ENCODE peak calls at places on chromosomes 1 and 21, in four cellular contexts. One of them, this sample, is unnamed.

GRCh38 chr1:27394925-27395324 is 2.5 kb downstream of the GPR3 start:
- DNase-seq in pancreas: peak
- DNase-seq in progenitor cell of endocrine pancreas: no peak
- DNase-seq in neural crest cell: no peak
- DNase-seq in this sample: no peak

GRCh38 chr1:234149217-234149616 is 224.0 kb upstream of the COA6 start:
- DNase-seq in pancreas: no peak
- DNase-seq in progenitor cell of endocrine pancreas: no peak
- DNase-seq in neural crest cell: no peak
- DNase-seq in this sample: no peak

GRCh38 chr1:159188375-159188788 is 16.3 kb upstream of the ACKR1 start:
- DNase-seq in pancreas: no peak
- DNase-seq in progenitor cell of endocrine pancreas: peak
- DNase-seq in neural crest cell: peak
- DNase-seq in this sample: peak

GRCh38 chr1:59008599-59009347 is 224.9 kb upstream of the JUN start:
- DNase-seq in pancreas: no peak
- DNase-seq in progenitor cell of endocrine pancreas: no peak
- DNase-seq in neural crest cell: no peak
- DNase-seq in this sample: no peak

GRCh38 chr1:67262735-67263134 is 44.9 kb upstream of the IL12RB2 start:
- DNase-seq in pancreas: no peak
- DNase-seq in progenitor cell of endocrine pancreas: no peak
- DNase-seq in neural crest cell: no peak
- DNase-seq in this sample: no peak

GRCh38 chr21:25126564-25126963 is 480.7 kb downstream of the MRPL39 start:
- DNase-seq in pancreas: no peak
- DNase-seq in progenitor cell of endocrine pancreas: no peak
- DNase-seq in neural crest cell: no peak
- DNase-seq in this sample: no peak

GRCh38 chr1:39576016-39576657 is 453 bp downstream of the PABPC4 start:
- DNase-seq in pancreas: peak
- DNase-seq in progenitor cell of endocrine pancreas: no peak
- DNase-seq in neural crest cell: peak
- DNase-seq in this sample: peak

GRCh38 chr1:108190001-108190634 is 10.0 kb downstream of the SLC25A24 start:
- DNase-seq in pancreas: no peak
- DNase-seq in progenitor cell of endocrine pancreas: no peak
- DNase-seq in neural crest cell: no peak
- DNase-seq in this sample: no peak

GRCh38 chr1:54173681-54174080 is 20.9 kb upstream of the CDCP2 start:
- DNase-seq in pancreas: no peak
- DNase-seq in progenitor cell of endocrine pancreas: no peak
- DNase-seq in neural crest cell: no peak
- DNase-seq in this sample: no peak

GRCh38 chr1:209412566-209412965 is 170.9 kb upstream of the CAMK1G start:
- DNase-seq in pancreas: no peak
- DNase-seq in progenitor cell of endocrine pancreas: no peak
- DNase-seq in neural crest cell: no peak
- DNase-seq in this sample: no peak

GRCh38 chr21:35232545-35233176 is 183.6 kb upstream of the RUNX1 start:
- DNase-seq in pancreas: no peak
- DNase-seq in progenitor cell of endocrine pancreas: no peak
- DNase-seq in neural crest cell: no peak
- DNase-seq in this sample: no peak

GRCh38 chr1:66930823-66931174 is 6.0 kb downstream of the MIER1 start:
- DNase-seq in pancreas: no peak
- DNase-seq in progenitor cell of endocrine pancreas: no peak
- DNase-seq in neural crest cell: no peak
- DNase-seq in this sample: no peak

GRCh38 chr1:17289756-17290155 is 18.2 kb upstream of the PADI4 start:
- DNase-seq in pancreas: no peak
- DNase-seq in progenitor cell of endocrine pancreas: no peak
- DNase-seq in neural crest cell: no peak
- DNase-seq in this sample: no peak

GRCh38 chr1:66271904-66272254 is 262.1 kb upstream of the SGIP1 start:
- DNase-seq in pancreas: no peak
- DNase-seq in progenitor cell of endocrine pancreas: no peak
- DNase-seq in neural crest cell: no peak
- DNase-seq in this sample: peak

GRCh38 chr1:4517559-4517958 is 136.8 kb upstream of the AJAP1 start:
- DNase-seq in pancreas: no peak
- DNase-seq in progenitor cell of endocrine pancreas: no peak
- DNase-seq in neural crest cell: no peak
- DNase-seq in this sample: no peak

GRCh38 chr1:185074307-185074706 is 28.9 kb downstream of the RNF2 start:
- DNase-seq in pancreas: no peak
- DNase-seq in progenitor cell of endocrine pancreas: no peak
- DNase-seq in neural crest cell: no peak
- DNase-seq in this sample: no peak

GRCh38 chr1:203495845-203496244 is 1.9 kb downstream of the OPTC start:
- DNase-seq in pancreas: no peak
- DNase-seq in progenitor cell of endocrine pancreas: no peak
- DNase-seq in neural crest cell: no peak
- DNase-seq in this sample: no peak

GRCh38 chr1:93001893-93002292 is 40.6 kb upstream of the DIPK1A start:
- DNase-seq in pancreas: no peak
- DNase-seq in progenitor cell of endocrine pancreas: no peak
- DNase-seq in neural crest cell: no peak
- DNase-seq in this sample: no peak

GRCh38 chr1:145828368-145829016 is 4.5 kb downstream of the POLR3C start:
- DNase-seq in pancreas: no peak
- DNase-seq in progenitor cell of endocrine pancreas: no peak
- DNase-seq in neural crest cell: no peak
- DNase-seq in this sample: no peak

GRCh38 chr1:147809236-147809635 is 48.8 kb upstream of the GJA5 start:
- DNase-seq in pancreas: no peak
- DNase-seq in progenitor cell of endocrine pancreas: no peak
- DNase-seq in neural crest cell: no peak
- DNase-seq in this sample: no peak

GRCh38 chr1:19460535-19461351 is 24.6 kb downstream of the CAPZB start:
- DNase-seq in pancreas: no peak
- DNase-seq in progenitor cell of endocrine pancreas: no peak
- DNase-seq in neural crest cell: no peak
- DNase-seq in this sample: no peak

GRCh38 chr21:45921917-45922316 is 59.7 kb upstream of the COL6A1 start:
- DNase-seq in pancreas: peak
- DNase-seq in progenitor cell of endocrine pancreas: no peak
- DNase-seq in neural crest cell: no peak
- DNase-seq in this sample: peak

GRCh38 chr1:213704941-213705340 is 282.8 kb upstream of the PROX1 start:
- DNase-seq in pancreas: no peak
- DNase-seq in progenitor cell of endocrine pancreas: no peak
- DNase-seq in neural crest cell: no peak
- DNase-seq in this sample: no peak

GRCh38 chr1:221157026-221157761 is 278.0 kb downstream of the HLX start:
- DNase-seq in pancreas: no peak
- DNase-seq in progenitor cell of endocrine pancreas: no peak
- DNase-seq in neural crest cell: no peak
- DNase-seq in this sample: no peak

GRCh38 chr1:230230948-230231738 is 164.1 kb downstream of the GALNT2 start:
- DNase-seq in pancreas: no peak
- DNase-seq in progenitor cell of endocrine pancreas: no peak
- DNase-seq in neural crest cell: no peak
- DNase-seq in this sample: no peak

GRCh38 chr1:172928412-172928811 is 122.3 kb downstream of the TNFSF18 start:
- DNase-seq in pancreas: no peak
- DNase-seq in progenitor cell of endocrine pancreas: no peak
- DNase-seq in neural crest cell: no peak
- DNase-seq in this sample: no peak

GRCh38 chr1:212309967-212310366 is 24.8 kb downstream of the PPP2R5A start:
- DNase-seq in pancreas: no peak
- DNase-seq in progenitor cell of endocrine pancreas: no peak
- DNase-seq in neural crest cell: no peak
- DNase-seq in this sample: no peak